ENCODE peak calls at places on chromosomes 1 and 21, in ten cellular contexts. U, P, S, V, O, Z, G, M, Q and J are unnamed samples. For H3K36me3, the result is how much of the 10 kb centered on the place peaks cover.

GRCh38 chr1:150560576-150560975 is 11.4 kb downstream of the ADAMTSL4 start:
- DNase-seq in Q (peak), S (no peak), V (peak), P (no peak), O (no peak), G (peak), M (no peak), Z (no peak), U (peak), J (no peak)

GRCh38 chr1:30899577-30900389 is 8.8 kb downstream of the SDC3 start:
- DNase-seq in U (no peak), V (no peak), M (no peak), Q (no peak), O (no peak), Z (no peak), S (no peak), P (no peak), G (no peak), J (no peak)

GRCh38 chr1:22143065-22143514 is at the start of gene WNT4:
- DNase-seq in G (peak), O (no peak), Q (no peak), S (peak), Z (no peak), M (no peak), U (no peak), V (peak), P (peak), J (no peak)

GRCh38 chr1:205042911-205043806 is at the start of gene CNTN2:
- DNase-seq in S (no peak), O (no peak), G (peak), M (no peak), Z (no peak), Q (no peak), P (no peak), U (no peak), V (no peak), J (no peak)

GRCh38 chr1:222785553-222785952 is 29.3 kb upstream of the DISP1 start:
- DNase-seq in U (no peak), Z (peak), G (no peak), S (no peak), P (no peak), Q (no peak), O (no peak), V (no peak), M (no peak), J (no peak)

GRCh38 chr1:85495556-85495955 is 30.6 kb upstream of the DDAH1 start:
- DNase-seq in V (peak), M (no peak), Z (no peak), Q (peak), O (no peak), G (no peak), U (no peak), P (peak), S (peak), J (no peak)

GRCh38 chr1:53541761-53542550 is 82.8 kb downstream of the DMRTB1 start:
- DNase-seq in U (peak), P (no peak), Q (no peak), Z (no peak), G (peak), S (no peak), V (peak), M (no peak), O (no peak), J (no peak)

GRCh38 chr1:197736689-197737088 is 38.6 kb downstream of the DENND1B start:
- DNase-seq in M (no peak), V (no peak), O (no peak), Z (no peak), S (no peak), U (no peak), P (no peak), Q (no peak), G (no peak), J (no peak)

GRCh38 chr1:145977486-145978476 is 13.3 kb downstream of the POLR3GL start:
- DNase-seq in Z (peak), U (peak), S (peak), O (no peak), P (peak), G (peak), Q (peak), M (no peak), V (peak), J (peak)

GRCh38 chr1:91555074-91555730 is 54.6 kb downstream of the CDC7 start:
- DNase-seq in P (no peak), M (no peak), Z (peak), S (no peak), U (no peak), O (no peak), V (no peak), Q (no peak), G (peak), J (no peak)

GRCh38 chr1:205285391-205286101 is 36.0 kb downstream of the NUAK2 start:
- DNase-seq in G (no peak), O (no peak), Q (peak), S (no peak), Z (no peak), U (no peak), V (peak), P (no peak), M (peak), J (no peak)

GRCh38 chr1:206538086-206538781 is 30.9 kb downstream of the RASSF5 start:
- DNase-seq in P (no peak), M (no peak), S (peak), V (no peak), U (no peak), Q (no peak), Z (no peak), G (no peak), O (no peak), J (no peak)

GRCh38 chr1:90881034-90881433 is 140.8 kb downstream of the ZNF644 start:
- DNase-seq in V (no peak), S (no peak), Q (no peak), Z (no peak), O (no peak), G (no peak), P (no peak), M (no peak), U (no peak), J (no peak)

GRCh38 chr1:6268431-6268830 is 7.5 kb upstream of the GPR153 start:
- DNase-seq in P (no peak), M (no peak), V (no peak), U (no peak), Q (no peak), G (peak), S (no peak), Z (no peak), O (no peak), J (no peak)

GRCh38 chr1:119713039-119713537 is 1.4 kb downstream of the PHGDH start:
- DNase-seq in G (no peak), O (no peak), Q (no peak), Z (no peak), S (no peak), V (no peak), U (no peak), M (no peak), P (peak), J (peak)

GRCh38 chr1:117512728-117513321 is 93.0 kb upstream of the TENT5C start:
- DNase-seq in P (no peak), S (no peak), M (no peak), O (no peak), G (peak), U (no peak), V (no peak), Z (peak), Q (no peak), J (no peak)

GRCh38 chr1:5976231-5976630 is 16.0 kb downstream of the NPHP4 start:
- DNase-seq in S (no peak), P (no peak), G (no peak), M (no peak), Z (no peak), O (no peak), Q (no peak), U (peak), V (no peak), J (no peak)

GRCh38 chr1:233127157-233127556 is 168.4 kb downstream of the PCNX2 start:
- DNase-seq in Z (peak), M (no peak), V (no peak), G (no peak), U (no peak), O (no peak), P (no peak), S (no peak), Q (no peak), J (no peak)

GRCh38 chr1:168742386-168742785 is 13.4 kb upstream of the DPT start:
- DNase-seq in G (no peak), P (no peak), U (no peak), Q (no peak), O (no peak), V (no peak), S (no peak), M (no peak), Z (no peak), J (peak)

GRCh38 chr21:40254540-40255455 is 387.6 kb downstream of the PCP4 start:
- DNase-seq in U (no peak), Z (no peak), M (no peak), G (no peak), S (no peak), Q (no peak), P (peak), V (no peak), O (no peak), J (peak)

GRCh38 chr1:96684737-96685136 is 36.8 kb upstream of the PTBP2 start:
- DNase-seq in V (no peak), Q (no peak), O (no peak), U (no peak), M (no peak), S (no peak), G (no peak), P (no peak), Z (no peak), J (no peak)

GRCh38 chr21:34190576-34191301 is 117.4 kb downstream of the MRPS6 start:
- DNase-seq in P (no peak), V (no peak), Q (no peak), S (no peak), O (no peak), U (no peak), Z (no peak), G (no peak), M (no peak), J (no peak)

GRCh38 chr1:111236806-111237205 is 9.3 kb downstream of the CHI3L2 start:
- DNase-seq in O (no peak), M (no peak), Q (peak), S (no peak), Z (no peak), P (no peak), V (no peak), G (peak), U (no peak), J (no peak)

GRCh38 chr1:118842462-118843201 is 145.5 kb downstream of the TBX15 start:
- DNase-seq in M (no peak), G (no peak), Q (no peak), O (no peak), S (no peak), P (no peak), Z (no peak), V (no peak), U (no peak), J (no peak)

GRCh38 chr1:202505356-202505755 is 156.9 kb downstream of the PPP1R12B start:
- DNase-seq in Q (no peak), O (no peak), V (no peak), G (peak), M (no peak), P (no peak), Z (peak), S (no peak), U (no peak), J (no peak)

GRCh38 chr21:34017127-34017961 is 56.0 kb upstream of the MRPS6 start:
- DNase-seq in P (no peak), Z (no peak), Q (no peak), O (no peak), M (peak), S (no peak), V (no peak), G (no peak), U (no peak), J (no peak)

DNA sequence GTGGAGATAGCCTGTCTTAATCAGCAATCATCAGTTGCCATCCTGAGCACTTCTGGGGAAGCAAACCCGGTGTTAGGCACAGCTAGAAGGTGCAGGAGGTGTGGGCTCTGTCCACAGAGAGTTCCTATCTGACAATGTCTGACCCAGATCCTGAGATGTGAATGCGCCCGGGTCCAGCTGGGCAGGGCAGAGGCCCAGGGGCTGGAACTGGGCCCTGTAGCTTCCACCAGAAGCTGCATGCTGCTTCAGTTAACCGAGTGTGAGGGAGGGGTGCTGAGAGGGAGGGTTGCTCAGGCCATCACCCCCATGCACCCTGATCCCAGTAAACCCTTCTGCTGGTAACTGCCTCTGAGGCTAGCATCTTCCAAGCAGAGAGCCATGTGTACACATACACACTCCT is 42.2 kb downstream of the KIF21B start:
- DNase-seq in M (no peak), U (no peak), Q (no peak), P (no peak), G (no peak), O (no peak), Z (no peak), V (no peak), S (no peak), J (no peak)
- H3K36me3 ChIP-seq in M (under half), U (under half), Q (under half), P (under half), G (under half), O (under half), Z (under half), V (under half), S (under half), J (under half)

GRCh38 chr1:27576846-27577245 is 27.1 kb downstream of the AHDC1 start:
- DNase-seq in Q (no peak), S (no peak), G (no peak), O (no peak), Z (no peak), V (no peak), M (no peak), P (no peak), U (no peak), J (no peak)
- H3K27ac ChIP-seq in Q (peak), S (peak), G (no peak), O (no peak), Z (no peak), V (peak), M (no peak), P (peak), U (peak), J (peak)

DNA sequence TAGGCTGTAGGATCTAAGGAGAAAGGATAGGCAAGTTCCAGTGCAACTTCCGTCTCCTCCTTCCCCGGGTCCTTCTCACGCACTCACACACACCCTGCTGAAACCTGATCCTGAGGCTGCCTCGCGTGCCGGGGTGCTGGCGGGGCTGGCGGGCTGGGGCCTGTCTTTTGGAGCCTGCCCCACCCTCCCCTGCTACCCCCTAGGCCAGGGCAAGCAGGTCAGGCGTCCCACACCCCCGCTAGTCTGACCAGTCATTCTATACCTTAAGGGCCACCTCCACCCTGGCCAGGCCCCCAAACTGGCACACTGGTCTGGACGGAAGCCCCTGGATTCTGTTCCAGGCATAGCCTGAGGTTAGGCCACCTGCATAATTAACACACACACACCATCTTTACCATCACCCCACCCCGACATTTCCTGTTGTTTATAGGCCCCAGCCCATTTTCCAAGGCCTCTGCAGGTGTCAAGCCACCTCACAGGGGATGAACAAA is 48.2 kb upstream of the ARTN start:
- DNase-seq in M (no peak), G (peak), Q (no peak), V (no peak), S (no peak), O (no peak), U (no peak), Z (no peak), P (peak), J (no peak)
- TF ChIP-seq POLR2AphosphoS5 in M (no peak), G (no peak), Q (no peak), V (no peak), S (no peak), O (no peak), U (no peak), Z (no peak), P (no peak), J (no peak)

DNA sequence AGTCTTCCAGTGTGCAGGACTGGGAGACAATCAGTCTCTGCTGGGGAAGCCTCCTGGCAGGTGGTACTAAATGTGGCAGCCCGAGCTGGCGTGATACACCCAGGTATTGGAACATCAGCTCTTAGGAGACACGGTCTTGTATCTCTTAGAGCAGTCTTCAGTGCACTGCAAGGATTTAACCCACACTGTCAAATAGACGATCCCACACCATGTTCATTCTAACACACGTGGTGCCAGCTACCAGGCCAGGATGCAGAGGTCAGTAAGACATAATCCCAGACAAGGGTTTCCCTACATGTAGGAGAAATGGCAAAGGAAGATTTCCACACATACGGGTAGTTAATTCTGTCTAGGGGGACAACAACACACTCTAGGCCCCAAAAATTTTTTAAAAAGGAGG is 8.7 kb downstream of the TRIM11 start:
- DNase-seq in U (peak), G (no peak), Q (no peak), V (no peak), P (no peak), Z (no peak), S (no peak), M (no peak), O (no peak), J (no peak)
- H3K36me3 ChIP-seq in U (half or more), G (under half), Q (under half), V (under half), P (under half), Z (under half), S (half or more), M (under half), O (under half), J (half or more)

GRCh38 chr1:12629521-12629956 is 11.5 kb upstream of the DHRS3 start:
- DNase-seq in S (no peak), V (no peak), M (no peak), P (no peak), G (peak), Q (no peak), U (no peak), O (peak), Z (no peak), J (no peak)

GRCh38 chr1:12629974-12630760 is 12.2 kb upstream of the DHRS3 start:
- DNase-seq in M (no peak), S (no peak), G (no peak), V (no peak), O (no peak), Z (no peak), U (no peak), Q (no peak), P (no peak), J (no peak)

GRCh38 chr1:12627308-12627707 is 9.3 kb upstream of the DHRS3 start:
- DNase-seq in Q (no peak), S (no peak), O (no peak), Z (no peak), P (no peak), M (no peak), U (no peak), V (no peak), G (no peak), J (no peak)

GRCh38 chr1:12625276-12625675 is 7.3 kb upstream of the DHRS3 start:
- DNase-seq in S (no peak), P (no peak), Z (no peak), O (no peak), V (no peak), U (no peak), M (no peak), Q (no peak), G (no peak), J (no peak)

GRCh38 chr1:12626888-12627287 is 8.9 kb upstream of the DHRS3 start:
- DNase-seq in Q (no peak), V (no peak), Z (no peak), G (no peak), M (no peak), S (no peak), P (no peak), U (no peak), O (no peak), J (no peak)
- H3K27ac ChIP-seq in Q (no peak), V (no peak), Z (no peak), G (no peak), M (no peak), S (no peak), P (no peak), U (no peak), O (no peak), J (no peak)

DNA sequence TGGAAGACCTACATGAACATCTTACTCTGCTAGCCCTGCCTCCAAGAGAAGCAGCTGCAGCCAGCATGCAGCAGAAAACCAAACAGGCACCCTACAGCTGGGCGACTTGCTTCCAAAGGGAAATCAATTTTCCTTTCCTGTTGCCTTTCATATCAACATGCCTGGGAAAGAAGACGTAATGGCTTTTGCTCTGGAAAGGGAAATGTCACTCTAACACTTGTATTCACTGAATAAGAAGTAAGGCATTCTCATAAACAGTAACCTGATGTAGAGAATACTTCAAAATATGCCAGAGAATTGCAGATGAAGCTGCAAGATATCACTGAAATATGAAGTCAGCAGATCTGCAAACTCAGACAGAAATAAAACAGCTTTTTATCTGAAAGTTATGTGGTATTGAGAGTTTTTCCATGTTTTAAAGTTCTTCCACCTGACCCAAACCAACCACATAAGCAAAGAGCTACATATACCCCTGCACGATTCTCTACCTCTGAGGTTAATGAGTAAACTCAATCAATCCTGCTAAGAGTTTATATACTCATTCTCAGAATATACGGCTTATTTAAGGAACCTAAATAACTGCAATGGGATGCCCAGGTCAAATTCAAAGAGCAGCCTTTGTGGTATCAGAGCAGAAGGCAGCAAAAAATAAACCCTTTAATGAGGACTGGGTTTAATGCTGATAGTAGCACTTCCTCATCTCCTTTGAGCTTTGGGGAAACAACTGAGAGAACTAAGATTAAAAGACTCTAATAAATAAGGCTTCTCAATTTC is 150.9 kb downstream of the RERE start:
- DNase-seq in U (no peak), V (no peak), G (no peak), P (no peak), O (no peak), Z (peak), Q (no peak), S (no peak), M (no peak), J (no peak)
- TF ChIP-seq POLR2AphosphoS5 in U (no peak), V (no peak), G (no peak), P (no peak), O (no peak), Z (no peak), Q (no peak), S (no peak), M (no peak), J (no peak)

GRCh38 chr1:19089524-19089923 is 120.5 kb downstream of the UBR4 start:
- DNase-seq in V (no peak), G (no peak), P (no peak), O (no peak), Q (no peak), Z (no peak), S (no peak), M (no peak), U (no peak), J (no peak)
- H3K36me3 ChIP-seq in V (half or more), G (half or more), P (under half), O (half or more), Q (under half), Z (half or more), S (half or more), M (under half), U (half or more), J (half or more)

DNA sequence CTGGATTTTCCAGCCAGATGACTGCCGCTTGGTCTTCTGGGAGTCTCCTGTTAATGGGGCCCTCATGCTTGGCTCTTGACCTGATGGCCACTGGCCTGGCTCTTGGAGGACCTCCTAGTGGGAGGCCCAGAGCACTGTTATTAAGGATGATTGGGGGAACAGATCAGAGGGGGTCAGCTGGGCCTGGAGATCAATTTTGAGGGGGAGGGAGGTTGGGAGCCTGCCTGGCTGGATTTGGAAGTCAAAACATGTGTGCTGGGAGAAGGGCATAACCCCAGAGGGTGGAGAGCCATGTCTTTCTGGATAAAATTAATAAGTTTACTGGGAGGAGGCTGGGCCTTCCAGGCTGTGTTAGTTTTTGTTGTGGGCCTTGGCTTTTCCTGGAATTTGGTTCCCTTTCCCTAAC is 1.3 kb downstream of the FGGY start:
- DNase-seq in U (peak), M (no peak), V (no peak), Z (no peak), G (no peak), S (no peak), O (no peak), Q (peak), P (no peak), J (no peak)
- H3K27ac ChIP-seq in U (peak), M (no peak), V (peak), Z (no peak), G (no peak), S (peak), O (no peak), Q (peak), P (peak), J (peak)